ENCODE peak calls at places on chromosomes 6 and 20, in five cellular contexts. Y is adipocyte; R is naive thymus-derived CD4-positive, alpha-beta T cell; I is uterus; F is brain microvascular endothelial cell. N is an unnamed sample.

GRCh38 chr20:25380945-25381614 is 9.6 kb downstream of the ABHD12 start:
- DNase-seq in Y (no peak), I (no peak), R (no peak), F (no peak), N (no peak)

GRCh38 chr6:55209059-55209458 is 34.7 kb downstream of the HCRTR2 start:
- DNase-seq in F (no peak), Y (peak; percentile 11), I (no peak), R (no peak), N (no peak)

GRCh38 chr6:159535629-159536028 is 157.4 kb downstream of the SOD2 start:
- DNase-seq in I (no peak), Y (no peak), R (no peak), F (no peak), N (no peak)

GRCh38 chr6:57180596-57180995 is 8.5 kb downstream of the BAG2 start:
- DNase-seq in Y (no peak), F (no peak), R (no peak), I (no peak), N (no peak)

GRCh38 chr6:6811151-6812002 is 222.9 kb downstream of the LY86 start:
- DNase-seq in I (peak; percentile 43), Y (peak; percentile 22), F (peak; percentile 35), R (peak; percentile 59), N (no peak)

GRCh38 chr6:7262037-7262461 is 51.0 kb downstream of the SSR1 start:
- DNase-seq in R (no peak), F (no peak), Y (no peak), I (no peak), N (no peak)

GRCh38 chr6:123965894-123966293 is 162.2 kb downstream of the NKAIN2 start:
- DNase-seq in F (no peak), R (no peak), Y (no peak), I (no peak), N (no peak)

GRCh38 chr6:105164418-105164817 is 15.4 kb downstream of the POPDC3 start:
- DNase-seq in I (no peak), F (peak; percentile 11), Y (peak; percentile 4), R (no peak), N (peak; percentile 88)

GRCh38 chr6:9632026-9632425 is 782.8 kb downstream of the TFAP2A start:
- DNase-seq in R (no peak), I (no peak), Y (no peak), F (no peak), N (no peak)

GRCh38 chr20:43770342-43770741 is 43.5 kb upstream of the GTSF1L start:
- DNase-seq in Y (no peak), R (no peak), I (no peak), F (no peak), N (no peak)

GRCh38 chr20:48425776-48426175 is 402.0 kb downstream of the PREX1 start:
- DNase-seq in F (no peak), I (no peak), R (no peak), Y (no peak), N (no peak)

GRCh38 chr20:46056970-46057855 is 28.2 kb downstream of the SLC12A5 start:
- DNase-seq in Y (peak; percentile 71), R (no peak), F (no peak), I (peak; percentile 28), N (no peak)

GRCh38 chr20:57180385-57180784 is 86.1 kb downstream of the BMP7 start:
- DNase-seq in I (no peak), F (no peak), R (no peak), Y (no peak), N (no peak)

GRCh38 chr6:154921482-154921881 is 73.6 kb upstream of the TIAM2 start:
- DNase-seq in I (no peak), Y (no peak), R (no peak), F (no peak), N (no peak)

GRCh38 chr6:17388365-17388764 is 5.0 kb upstream of the CAP2 start:
- DNase-seq in I (no peak), R (no peak), F (no peak), Y (no peak), N (no peak)

DNA sequence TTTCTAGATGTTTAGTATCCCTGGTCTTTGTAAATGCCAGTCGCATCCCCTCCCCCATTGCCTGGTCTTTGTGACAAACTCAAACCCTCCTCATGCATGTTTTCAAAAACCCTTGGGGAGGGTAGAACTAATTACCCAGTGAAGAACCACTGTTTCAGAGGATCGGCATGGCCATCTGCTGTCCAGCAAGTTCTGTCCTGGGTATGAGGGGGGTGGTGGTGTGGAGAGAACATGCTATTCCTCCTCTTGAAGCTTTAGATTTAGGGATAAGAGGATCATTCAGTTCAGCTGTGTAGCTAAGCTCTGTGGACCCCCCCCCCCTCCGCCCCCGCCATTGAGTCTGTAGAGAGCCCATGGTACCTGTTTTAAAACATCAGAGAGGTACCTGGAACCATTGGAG is 5.6 kb downstream of the BRPF3 start:
- DNase-seq in F (no peak), Y (no peak), I (no peak), R (no peak), N (no peak)
- H3K36me3 ChIP-seq in F (peaks cover 42% of the 10 kb centered on the region), Y (peaks cover 71% of the 10 kb centered on the region), I (no peaks in the 10 kb centered on the region), R (peaks cover 9% of the 10 kb centered on the region), N (peaks cover 67% of the 10 kb centered on the region)

GRCh38 chr20:63700199-63701050 is 4.0 kb downstream of the TNFRSF6B start:
- DNase-seq in Y (no peak), I (no peak), F (no peak), R (no peak), N (peak; percentile 15)
- H3K36me3 ChIP-seq in Y (peaks cover 20% of the 10 kb centered on the region), I (no peaks in the 10 kb centered on the region), F (peaks cover 16% of the 10 kb centered on the region), R (peaks cover 11% of the 10 kb centered on the region), N (peaks cover 14% of the 10 kb centered on the region)

GRCh38 chr20:34445177-34446065 is 70.8 kb upstream of the DYNLRB1 start:
- DNase-seq in R (no peak), I (no peak), F (no peak), Y (no peak), N (no peak)
- H3K36me3 ChIP-seq in R (no peaks in the 10 kb centered on the region), I (no peaks in the 10 kb centered on the region), F (peaks cover 68% of the 10 kb centered on the region), Y (peaks cover 94% of the 10 kb centered on the region), N (peaks cover 91% of the 10 kb centered on the region)

GRCh38 chr6:150924808-150925654 is 59.5 kb downstream of the MTHFD1L start:
- DNase-seq in I (no peak), Y (no peak), F (peak; percentile 48), R (no peak), N (no peak)

GRCh38 chr6:150925655-150925928 is 60.1 kb downstream of the MTHFD1L start:
- DNase-seq in F (no peak), I (no peak), Y (no peak), R (no peak), N (no peak)

GRCh38 chr6:150930816-150931215 is 65.3 kb downstream of the MTHFD1L start:
- DNase-seq in I (no peak), Y (peak; percentile 82), R (no peak), F (peak; percentile 76), N (no peak)

GRCh38 chr6:150929403-150929802 is 63.9 kb downstream of the MTHFD1L start:
- DNase-seq in Y (no peak), R (no peak), F (no peak), I (no peak), N (no peak)

GRCh38 chr6:150928882-150929281 is 63.4 kb downstream of the MTHFD1L start:
- DNase-seq in I (no peak), Y (no peak), R (no peak), F (no peak), N (no peak)
- H3K36me3 ChIP-seq in I (no peaks in the 10 kb centered on the region), Y (no peaks in the 10 kb centered on the region), R (no peaks in the 10 kb centered on the region), F (peaks cover 14% of the 10 kb centered on the region), N (no peaks in the 10 kb centered on the region)

DNA sequence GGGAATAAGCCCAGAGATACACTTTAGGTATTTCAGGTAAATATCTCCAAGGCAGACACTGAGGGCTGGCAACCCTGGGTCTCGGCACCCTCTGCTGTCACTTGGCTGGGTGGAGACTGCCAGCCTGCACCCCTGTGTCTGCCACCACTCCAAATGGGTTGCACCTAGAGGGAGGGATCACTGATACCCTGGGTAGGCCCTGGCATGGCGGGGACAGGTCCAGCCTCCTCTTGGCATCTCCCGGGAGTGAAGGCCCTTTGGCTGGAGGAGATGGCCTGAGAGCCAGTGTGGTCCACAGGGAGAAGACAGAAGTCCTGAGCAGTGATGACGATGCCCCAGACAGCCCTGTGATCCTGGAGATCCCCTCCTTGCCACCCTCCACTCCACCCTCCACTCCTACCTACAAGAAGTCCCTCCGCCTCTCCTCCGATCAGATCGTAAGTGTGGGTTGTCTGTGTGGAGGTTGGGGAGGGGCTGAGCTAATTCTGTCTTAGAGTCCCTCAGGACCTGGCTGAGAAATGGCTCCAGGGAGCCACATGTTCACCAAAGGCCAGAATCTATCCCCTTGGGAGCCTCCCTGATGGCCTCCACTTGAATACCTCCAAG is 10.9 kb downstream of the EMILIN3 start:
- DNase-seq in F (no peak), R (no peak), Y (no peak), I (no peak), N (no peak)
- H3K36me3 ChIP-seq in F (no peaks in the 10 kb centered on the region), R (no peaks in the 10 kb centered on the region), Y (peaks cover 85% of the 10 kb centered on the region), I (no peaks in the 10 kb centered on the region), N (no peaks in the 10 kb centered on the region)

GRCh38 chr6:43200541-43200940 is 18.5 kb downstream of the CUL9 start:
- DNase-seq in I (no peak), F (no peak), Y (no peak), R (no peak), N (no peak)
- H3K36me3 ChIP-seq in I (no peaks in the 10 kb centered on the region), F (peaks cover 10% of the 10 kb centered on the region), Y (peaks cover 50% of the 10 kb centered on the region), R (peaks cover 7% of the 10 kb centered on the region), N (peaks cover 61% of the 10 kb centered on the region)

GRCh38 chr20:31516166-31516565 is 1.9 kb downstream of the HM13 start:
- DNase-seq in R (no peak), Y (no peak), I (no peak), F (no peak), N (no peak)
- H3K36me3 ChIP-seq in R (no peaks in the 10 kb centered on the region), Y (peaks cover 12% of the 10 kb centered on the region), I (no peaks in the 10 kb centered on the region), F (peaks cover 11% of the 10 kb centered on the region), N (no peaks in the 10 kb centered on the region)

GRCh38 chr20:62804632-62805364 is at the start of gene OGFR:
- DNase-seq in R (peak; percentile 73), Y (peak; percentile 89), F (no peak), I (peak; percentile 69), N (no peak)
- H3K36me3 ChIP-seq in R (peaks cover 16% of the 10 kb centered on the region), Y (peaks cover 41% of the 10 kb centered on the region), F (peaks cover 12% of the 10 kb centered on the region), I (no peaks in the 10 kb centered on the region), N (peaks cover 28% of the 10 kb centered on the region)

DNA sequence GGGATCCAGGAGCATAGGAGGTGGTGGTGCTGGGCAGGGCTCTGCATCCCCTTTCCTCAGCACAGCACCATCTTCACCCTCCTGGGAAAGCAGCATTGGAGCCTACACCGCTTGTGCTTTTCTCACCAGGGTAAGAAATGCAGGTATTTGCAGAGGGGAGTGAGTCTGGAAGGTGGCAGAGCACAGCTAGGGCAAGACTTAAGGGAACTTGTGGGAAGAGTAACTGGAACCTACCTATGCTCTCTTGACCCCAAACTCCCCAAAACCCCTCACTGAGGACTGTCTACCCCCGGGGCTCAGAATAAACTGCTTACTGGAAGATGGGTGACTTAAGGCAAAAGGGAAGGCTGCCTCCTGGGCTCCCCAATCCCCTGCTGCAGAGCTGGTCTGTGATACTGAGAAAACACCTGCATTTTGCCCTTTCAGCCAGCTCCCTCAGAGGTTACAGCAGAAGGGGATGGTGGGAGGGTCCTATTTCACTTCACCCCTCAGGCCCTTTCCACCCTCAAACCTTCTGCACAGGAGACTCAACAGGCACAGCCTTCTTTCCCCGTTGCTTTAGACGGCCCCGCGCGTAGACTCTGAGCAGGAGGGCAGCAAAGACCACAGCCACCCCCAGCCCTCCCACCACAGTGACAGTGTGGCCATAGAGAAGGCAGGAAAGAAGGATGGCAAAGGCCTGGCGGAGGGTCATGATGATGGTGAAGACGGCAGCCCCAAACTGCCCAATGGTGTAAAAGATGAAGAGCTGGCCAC is 2.9 kb downstream of the SLC35B2 start:
- DNase-seq in Y (no peak), I (no peak), F (no peak), R (no peak), N (no peak)
- H3K36me3 ChIP-seq in Y (peaks cover 66% of the 10 kb centered on the region), I (no peaks in the 10 kb centered on the region), F (peaks cover 68% of the 10 kb centered on the region), R (peaks cover 20% of the 10 kb centered on the region), N (peaks cover 2% of the 10 kb centered on the region)